ENCODE peak calls at places on chromosomes 3 and 15, in seven cellular contexts. Y is astrocyte of the spinal cord, J is body of pancreas, H is cardiac fibroblast, A is HCT116, R is fibroblast of mammary gland, S is SK-N-SH. K is an unnamed sample.

GRCh38 chr3:13872451-13872850 is 7.4 kb downstream of the WNT7A start:
- DNase-seq in Y (no peak), H (no peak), A (no peak), S (no peak), R (no peak), J (no peak), K (no peak)

GRCh38 chr15:89659295-89659694 is 4.0 kb upstream of the KIF7 start:
- DNase-seq in A (no peak), R (no peak), Y (no peak), J (no peak), H (no peak), S (no peak), K (no peak)

GRCh38 chr15:27341780-27342343 is 370.9 kb downstream of the GABRG3 start:
- DNase-seq in H (no peak), A (no peak), S (no peak), R (no peak), J (no peak), Y (no peak), K (no peak)

GRCh38 chr3:61561374-61562041 is at the start of gene PTPRG:
- DNase-seq in R (peak), H (peak), Y (peak), A (peak), S (peak), J (peak), K (peak)

GRCh38 chr15:89364741-89365450 is 30.3 kb upstream of the POLG start:
- DNase-seq in Y (no peak), J (no peak), H (no peak), A (no peak), S (no peak), R (no peak), K (no peak)

GRCh38 chr15:66805207-66805975 is 103.4 kb downstream of the SMAD6 start:
- DNase-seq in R (peak), J (no peak), Y (peak), H (no peak), A (no peak), S (no peak), K (no peak)

GRCh38 chr15:75348034-75348562 is 1.3 kb downstream of the NEIL1 start:
- DNase-seq in Y (no peak), S (peak), J (no peak), R (no peak), H (no peak), A (no peak), K (no peak)

GRCh38 chr15:68314563-68314962 is 37.0 kb downstream of the FEM1B start:
- DNase-seq in J (peak), A (no peak), H (no peak), Y (no peak), R (no peak), S (peak), K (no peak)

GRCh38 chr3:141243295-141243707 is 11.7 kb downstream of the PXYLP1 start:
- DNase-seq in A (no peak), R (peak), J (no peak), Y (no peak), S (no peak), H (peak), K (peak)

GRCh38 chr3:157786216-157786615 is 283.0 kb upstream of the VEPH1 start:
- DNase-seq in J (no peak), H (peak), A (no peak), R (peak), S (no peak), Y (peak), K (peak)

GRCh38 chr3:101617478-101617877 is 43.5 kb downstream of the PCNP start:
- DNase-seq in R (no peak), Y (no peak), J (no peak), A (no peak), S (no peak), H (no peak), K (no peak)

GRCh38 chr3:55191911-55192787 is 264.3 kb upstream of the LRTM1 start:
- DNase-seq in H (peak), A (no peak), Y (peak), R (peak), J (no peak), S (no peak), K (peak)

GRCh38 chr3:120469440-120470415 is 18.9 kb upstream of the FSTL1 start:
- DNase-seq in Y (peak), R (no peak), J (no peak), S (no peak), H (peak), A (peak), K (peak)

GRCh38 chr15:65067645-65068416 is at the start of gene RASL12:
- DNase-seq in J (no peak), R (no peak), H (no peak), A (no peak), Y (no peak), S (peak), K (no peak)

GRCh38 chr3:179452166-179452544 is 885 bp upstream of the GNB4 start:
- DNase-seq in J (no peak), H (peak), Y (peak), A (no peak), S (no peak), R (peak), K (peak)

GRCh38 chr3:52779411-52780297 is 2.3 kb downstream of the ITIH1 start:
- DNase-seq in R (no peak), A (no peak), S (no peak), H (no peak), J (peak), Y (no peak), K (no peak)

GRCh38 chr15:20353966-20354883 is 187.4 kb downstream of the GOLGA6L6 start:
- DNase-seq in A (no peak), R (no peak), S (no peak), Y (no peak), J (peak), H (no peak), K (no peak)

GRCh38 chr3:37980477-37981347 is 9.9 kb upstream of the VILL start:
- DNase-seq in J (no peak), S (no peak), R (no peak), H (no peak), Y (no peak), A (no peak), K (no peak)

GRCh38 chr15:91271565-91272153 is 171.6 kb downstream of the SV2B start:
- DNase-seq in S (peak), Y (peak), H (peak), J (peak), R (peak), A (peak), K (peak)

GRCh38 chr15:27706300-27706699 is 392.8 kb downstream of the OCA2 start:
- DNase-seq in R (no peak), S (no peak), J (no peak), Y (no peak), H (no peak), A (no peak), K (no peak)

GRCh38 chr3:140273542-140274195 is 338.7 kb downstream of the CLSTN2 start:
- DNase-seq in A (no peak), Y (no peak), H (peak), R (peak), S (no peak), J (no peak), K (no peak)

GRCh38 chr3:120203016-120203415 is 82.0 kb downstream of the GPR156 start:
- DNase-seq in J (no peak), S (no peak), R (peak), H (peak), A (no peak), Y (peak), K (peak)

GRCh38 chr3:15291589-15292541 is 40.5 kb downstream of the SH3BP5 start:
- DNase-seq in H (no peak), A (no peak), S (no peak), Y (no peak), R (peak), J (no peak), K (peak)

GRCh38 chr15:67194171-67195114 is 60.0 kb downstream of the AAGAB start:
- DNase-seq in S (no peak), A (no peak), J (no peak), Y (no peak), R (peak), H (peak), K (no peak)

GRCh38 chr15:66802087-66803001 is 100.3 kb downstream of the SMAD6 start:
- DNase-seq in A (no peak), H (peak), J (no peak), S (no peak), R (peak), Y (peak), K (peak)

GRCh38 chr3:69425249-69425648 is 39.4 kb upstream of the FRMD4B start:
- DNase-seq in A (peak), R (peak), H (peak), J (no peak), S (peak), Y (peak), K (peak)

GRCh38 chr15:80778964-80779657 is at the start of gene CEMIP:
- DNase-seq in A (peak), R (peak), S (peak), H (peak), J (peak), Y (peak), K (peak)

GRCh38 chr3:140850210-140850955 is 91.3 kb upstream of the SLC25A36 start:
- DNase-seq in J (no peak), H (no peak), S (no peak), A (no peak), R (no peak), Y (no peak), K (no peak)

GRCh38 chr15:42608110-42608531 is 32.7 kb downstream of the STARD9 start:
- DNase-seq in A (no peak), S (no peak), J (no peak), R (no peak), Y (no peak), H (peak), K (no peak)

GRCh38 chr3:59052803-59053411 is 3.1 kb upstream of the CFAP20DC start:
- DNase-seq in A (peak), J (peak), Y (peak), S (peak), R (peak), H (peak), K (peak)

DNA sequence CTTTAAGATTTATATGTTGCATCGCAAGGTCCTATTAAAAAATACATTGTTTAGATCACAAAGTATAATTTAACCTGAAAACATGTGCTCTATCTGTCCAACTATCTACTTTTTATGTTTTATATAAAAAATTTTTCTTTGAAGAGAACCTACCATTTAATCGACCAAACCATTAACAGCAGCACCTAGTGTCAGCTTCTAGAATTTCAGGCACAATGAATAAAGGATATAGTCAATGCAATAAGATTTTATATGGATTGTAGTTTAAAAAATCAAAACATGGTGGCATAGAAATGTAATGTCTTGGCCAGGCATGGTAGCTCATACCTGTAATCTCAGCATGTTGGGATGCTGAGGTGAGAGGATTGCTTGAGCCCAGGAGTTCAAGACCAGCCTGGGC is 313.7 kb downstream of the GAP43 start:
- DNase-seq in J (no peak), S (no peak), A (no peak), Y (no peak), H (peak), R (peak), K (peak)
- TF ChIP-seq CTCF in J (no peak), S (peak), A (peak), Y (peak), H (peak), R (peak), K (peak)

DNA sequence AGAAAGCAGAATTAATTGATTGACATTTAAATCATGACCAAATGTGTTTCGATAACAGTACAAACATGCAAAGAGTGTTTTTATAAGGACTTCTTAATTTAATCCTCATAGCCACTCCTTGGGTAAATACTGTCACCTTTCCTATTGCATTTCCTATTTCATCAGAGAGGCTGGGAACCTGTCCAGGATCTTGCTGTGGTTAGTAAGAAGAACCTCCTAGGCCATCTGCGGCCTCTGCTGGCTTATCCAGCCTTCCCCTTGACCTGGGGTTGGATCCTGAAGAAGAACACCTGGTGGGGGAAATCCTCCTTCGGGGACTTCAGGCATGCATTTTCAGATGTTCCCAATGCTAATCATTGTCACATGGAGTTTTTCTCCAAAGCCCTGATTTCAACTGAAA is 25.5 kb downstream of the GLDN start:
- DNase-seq in S (no peak), R (peak), A (no peak), Y (peak), J (peak), H (peak), K (peak)
- TF ChIP-seq CTCF in S (no peak), R (peak), A (no peak), Y (no peak), J (no peak), H (peak), K (peak)

DNA sequence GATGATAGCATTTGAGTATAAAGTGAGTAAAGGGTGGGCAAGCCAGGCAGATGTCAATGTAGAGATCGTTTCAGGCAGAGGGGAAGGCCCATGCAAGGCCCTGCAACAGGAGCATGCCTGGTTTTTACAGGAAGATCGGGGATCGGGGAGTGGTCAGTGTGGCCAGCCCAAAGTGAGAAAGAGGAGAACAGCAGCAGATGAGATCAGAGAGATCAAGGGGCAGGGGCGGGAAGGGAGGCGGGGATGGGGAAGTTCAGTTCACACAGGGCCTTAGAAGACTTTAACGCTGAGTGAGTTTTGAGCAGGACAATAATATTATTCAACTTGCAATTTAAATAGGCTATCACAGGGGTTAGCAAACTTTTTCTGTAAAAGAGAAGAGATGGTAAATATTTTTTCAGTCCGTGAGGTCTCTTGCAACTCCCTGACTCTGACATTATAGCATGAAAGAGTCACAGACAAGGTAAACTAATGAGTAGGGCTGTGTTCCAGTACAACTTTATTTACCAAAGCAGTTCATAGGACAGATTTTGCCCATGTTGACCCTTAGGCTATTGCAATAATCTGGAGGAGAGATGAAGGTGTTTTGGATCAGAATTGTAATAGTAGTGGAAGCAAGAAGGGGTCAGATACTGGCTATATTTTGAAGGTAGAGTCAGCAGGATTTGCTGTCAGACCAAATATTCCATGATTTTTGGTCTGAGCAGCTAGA is 12.4 kb upstream of the CD47 start:
- DNase-seq in J (no peak), S (no peak), Y (no peak), A (no peak), R (no peak), H (no peak), K (no peak)
- TF ChIP-seq CTCF in J (no peak), S (no peak), Y (no peak), A (no peak), R (no peak), H (no peak), K (no peak)

DNA sequence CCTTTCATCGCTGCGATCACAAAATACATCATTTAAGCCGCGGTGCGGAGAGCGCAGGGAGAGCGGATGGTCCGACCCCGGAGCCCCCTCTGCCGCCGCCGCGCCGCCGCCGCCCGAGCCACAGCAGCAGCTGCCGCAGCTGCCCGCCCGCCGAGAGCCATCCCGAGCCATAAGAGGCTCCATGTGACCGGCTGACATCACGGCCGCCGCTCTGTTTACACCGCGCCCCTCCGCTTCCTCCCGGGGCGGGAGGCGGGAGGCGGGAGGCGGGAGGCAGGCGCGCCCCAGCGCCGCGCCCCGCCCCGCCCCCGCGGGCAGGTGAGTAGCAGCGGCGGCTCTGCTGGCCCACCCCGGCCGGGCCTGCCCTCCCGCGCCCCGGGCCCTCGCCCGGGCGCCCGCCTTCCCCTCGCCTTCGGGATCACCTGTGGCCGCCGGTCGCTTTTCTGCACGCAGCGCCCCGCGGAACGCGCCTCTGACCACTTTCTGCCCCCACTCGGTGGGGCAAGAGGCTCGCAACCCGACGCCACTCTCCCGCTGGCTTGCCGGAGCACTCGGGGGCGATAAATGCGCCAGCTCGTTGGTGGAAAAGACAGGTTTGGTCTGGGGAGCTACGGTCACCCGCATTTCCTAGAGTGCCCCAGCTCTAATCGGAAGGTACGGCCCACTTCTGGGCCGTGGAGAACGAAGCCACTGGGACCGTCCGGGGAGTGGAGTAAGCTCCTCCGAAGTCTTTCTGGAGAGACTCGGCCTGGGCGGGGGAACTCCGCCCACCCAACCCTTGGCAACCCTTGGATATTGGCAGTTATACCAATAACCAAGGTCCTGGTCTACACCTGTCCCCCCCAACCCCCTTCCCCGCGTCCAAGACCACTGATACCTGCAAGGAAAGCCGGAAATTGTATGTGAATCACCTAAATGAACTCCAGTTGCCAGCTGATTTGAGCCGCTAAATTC is 113.7 kb upstream of the ICE2 start:
- DNase-seq in S (peak), Y (peak), R (peak), A (no peak), J (peak), H (peak), K (peak)
- TF ChIP-seq CTCF in S (no peak), Y (no peak), R (no peak), A (no peak), J (no peak), H (peak), K (no peak)

DNA sequence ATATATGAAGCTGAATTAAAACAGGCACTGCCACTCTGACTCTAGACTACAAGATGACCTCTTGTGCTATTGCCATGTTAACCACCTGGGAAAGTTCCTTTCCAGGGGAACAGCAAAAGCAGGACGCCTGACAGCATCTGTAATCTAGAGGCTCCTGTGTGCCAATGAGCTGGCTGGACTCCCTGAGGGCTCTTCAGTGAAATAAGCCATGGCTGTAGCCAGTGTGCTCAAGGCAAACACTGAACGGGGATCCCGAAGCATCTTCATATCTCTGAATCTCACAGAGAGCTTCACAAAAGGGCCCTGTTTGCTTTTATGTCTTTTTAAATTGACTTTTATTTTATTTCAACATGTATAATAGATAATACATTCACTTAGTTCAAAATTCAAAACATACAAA is 57.2 kb downstream of the BFSP2 start:
- DNase-seq in A (no peak), Y (no peak), J (no peak), R (no peak), S (peak), H (no peak), K (no peak)
- TF ChIP-seq CTCF in A (no peak), Y (no peak), J (no peak), R (no peak), S (no peak), H (no peak), K (no peak)

GRCh38 chr15:38035701-38036100 is 101.3 kb downstream of the TMCO5A start:
- DNase-seq in Y (no peak), J (no peak), H (peak), S (no peak), R (peak), A (no peak), K (peak)

GRCh38 chr15:38028869-38029268 is 94.4 kb downstream of the TMCO5A start:
- DNase-seq in A (no peak), Y (peak), J (no peak), R (peak), H (peak), S (no peak), K (peak)

GRCh38 chr15:38029741-38030140 is 95.3 kb downstream of the TMCO5A start:
- DNase-seq in J (no peak), S (no peak), H (peak), R (peak), A (no peak), Y (peak), K (peak)

DNA sequence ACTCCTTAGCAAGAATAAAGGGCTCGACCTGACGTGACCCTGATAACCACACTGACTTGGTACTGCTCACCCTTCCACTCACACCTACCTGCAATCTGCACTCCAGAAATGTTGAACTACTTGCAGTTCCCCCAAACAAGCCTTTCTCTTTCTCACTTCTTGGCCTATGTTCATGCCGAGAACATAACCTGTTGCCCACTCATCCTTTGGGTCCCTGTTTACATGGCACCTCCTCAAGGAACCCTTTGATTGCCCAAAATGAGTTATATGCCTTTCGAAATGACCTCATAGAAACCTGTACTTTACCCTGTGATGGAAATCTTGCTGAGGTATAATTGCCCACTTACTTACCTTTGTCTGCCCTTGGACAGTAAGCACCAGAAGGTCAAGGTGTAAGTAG is 96.2 kb downstream of the TMCO5A start:
- DNase-seq in Y (no peak), H (no peak), R (no peak), S (no peak), J (no peak), A (no peak), K (no peak)
- TF ChIP-seq CTCF in Y (no peak), H (no peak), R (no peak), S (no peak), J (no peak), A (no peak), K (no peak)

K was measured in fibroblast of pulmonary artery.